ENCODE peak calls at places on chromosomes 5 and 9, in ten cellular contexts. One of them, this sample, is unnamed.

GRCh38 chr9:109907400-109907799 is 127.4 kb downstream of the PALM2AKAP2 start:
- DNase-seq in GM23338: no peak
- DNase-seq in spleen: no peak
- DNase-seq in HCT116: no peak
- DNase-seq in upper lobe of left lung: no peak
- DNase-seq in sigmoid colon: no peak
- DNase-seq in suprapubic skin: no peak
- DNase-seq in HepG2: no peak
- DNase-seq in Panc1: no peak
- DNase-seq in transverse colon: peak; percentile 63
- DNase-seq in this sample: no peak

GRCh38 chr9:133888048-133888778 is 103.9 kb downstream of the VAV2 start:
- DNase-seq in GM23338: no peak
- DNase-seq in spleen: no peak
- DNase-seq in HCT116: no peak
- DNase-seq in upper lobe of left lung: no peak
- DNase-seq in sigmoid colon: no peak
- DNase-seq in suprapubic skin: no peak
- DNase-seq in HepG2: peak; percentile 83
- DNase-seq in Panc1: no peak
- DNase-seq in transverse colon: no peak
- DNase-seq in this sample: no peak

GRCh38 chr5:121805931-121806330 is 45.8 kb upstream of the FTMT start:
- DNase-seq in GM23338: no peak
- DNase-seq in spleen: no peak
- DNase-seq in HCT116: no peak
- DNase-seq in upper lobe of left lung: no peak
- DNase-seq in sigmoid colon: no peak
- DNase-seq in suprapubic skin: no peak
- DNase-seq in HepG2: peak; percentile 1
- DNase-seq in Panc1: no peak
- DNase-seq in transverse colon: no peak
- DNase-seq in this sample: no peak

GRCh38 chr9:115672477-115673316 is 480.9 kb upstream of the PAPPA start:
- DNase-seq in GM23338: peak; percentile 10
- DNase-seq in spleen: no peak
- DNase-seq in HCT116: no peak
- DNase-seq in upper lobe of left lung: no peak
- DNase-seq in sigmoid colon: no peak
- DNase-seq in suprapubic skin: no peak
- DNase-seq in HepG2: peak; percentile 1
- DNase-seq in Panc1: peak; percentile 57
- DNase-seq in transverse colon: no peak
- DNase-seq in this sample: no peak

GRCh38 chr9:33988219-33988890 is 60.3 kb downstream of the UBAP2 start:
- DNase-seq in GM23338: no peak
- DNase-seq in spleen: no peak
- DNase-seq in HCT116: no peak
- DNase-seq in upper lobe of left lung: no peak
- DNase-seq in sigmoid colon: no peak
- DNase-seq in suprapubic skin: no peak
- DNase-seq in HepG2: no peak
- DNase-seq in Panc1: no peak
- DNase-seq in transverse colon: no peak
- DNase-seq in this sample: no peak

GRCh38 chr5:76081811-76082783 is 1.1 kb upstream of the SV2C start:
- DNase-seq in GM23338: peak; percentile 33
- DNase-seq in spleen: peak; percentile 74
- DNase-seq in HCT116: no peak
- DNase-seq in upper lobe of left lung: peak; percentile 73
- DNase-seq in sigmoid colon: no peak
- DNase-seq in suprapubic skin: no peak
- DNase-seq in HepG2: no peak
- DNase-seq in Panc1: no peak
- DNase-seq in transverse colon: no peak
- DNase-seq in this sample: no peak

GRCh38 chr5:91160751-91161285 is 222.3 kb downstream of the ARRDC3 start:
- DNase-seq in GM23338: no peak
- DNase-seq in spleen: no peak
- DNase-seq in HCT116: no peak
- DNase-seq in upper lobe of left lung: no peak
- DNase-seq in sigmoid colon: no peak
- DNase-seq in suprapubic skin: no peak
- DNase-seq in HepG2: no peak
- DNase-seq in Panc1: no peak
- DNase-seq in transverse colon: no peak
- DNase-seq in this sample: no peak

GRCh38 chr9:105483618-105484017 is 35.8 kb downstream of the FSD1L start:
- DNase-seq in GM23338: no peak
- DNase-seq in spleen: no peak
- DNase-seq in HCT116: no peak
- DNase-seq in upper lobe of left lung: no peak
- DNase-seq in sigmoid colon: no peak
- DNase-seq in suprapubic skin: no peak
- DNase-seq in HepG2: no peak
- DNase-seq in Panc1: no peak
- DNase-seq in transverse colon: no peak
- DNase-seq in this sample: no peak

GRCh38 chr9:135240222-135240621 is 152.8 kb downstream of the OLFM1 start:
- DNase-seq in GM23338: no peak
- DNase-seq in spleen: peak; percentile 33
- DNase-seq in HCT116: no peak
- DNase-seq in upper lobe of left lung: peak; percentile 30
- DNase-seq in sigmoid colon: no peak
- DNase-seq in suprapubic skin: no peak
- DNase-seq in HepG2: no peak
- DNase-seq in Panc1: no peak
- DNase-seq in transverse colon: no peak
- DNase-seq in this sample: no peak

GRCh38 chr5:123438902-123439301 is 15.7 kb upstream of the CEP120 start:
- DNase-seq in GM23338: no peak
- DNase-seq in spleen: no peak
- DNase-seq in HCT116: no peak
- DNase-seq in upper lobe of left lung: no peak
- DNase-seq in sigmoid colon: no peak
- DNase-seq in suprapubic skin: no peak
- DNase-seq in HepG2: no peak
- DNase-seq in Panc1: no peak
- DNase-seq in transverse colon: peak; percentile 60
- DNase-seq in this sample: no peak

GRCh38 chr9:131469369-131469768 is 33.3 kb upstream of the POMT1 start:
- DNase-seq in GM23338: no peak
- DNase-seq in spleen: peak; percentile 27
- DNase-seq in HCT116: no peak
- DNase-seq in upper lobe of left lung: no peak
- DNase-seq in sigmoid colon: no peak
- DNase-seq in suprapubic skin: peak; percentile 47
- DNase-seq in HepG2: no peak
- DNase-seq in Panc1: no peak
- DNase-seq in transverse colon: no peak
- DNase-seq in this sample: no peak

GRCh38 chr5:79621056-79621455 is 8.8 kb downstream of the TENT2 start:
- DNase-seq in GM23338: no peak
- DNase-seq in spleen: no peak
- DNase-seq in HCT116: no peak
- DNase-seq in upper lobe of left lung: no peak
- DNase-seq in sigmoid colon: no peak
- DNase-seq in suprapubic skin: no peak
- DNase-seq in HepG2: no peak
- DNase-seq in Panc1: peak; percentile 52
- DNase-seq in transverse colon: no peak
- DNase-seq in this sample: no peak

GRCh38 chr9:104748359-104749031 is 1.0 kb downstream of the NIPSNAP3A start:
- DNase-seq in GM23338: peak; percentile 3
- DNase-seq in spleen: no peak
- DNase-seq in HCT116: no peak
- DNase-seq in upper lobe of left lung: no peak
- DNase-seq in sigmoid colon: no peak
- DNase-seq in suprapubic skin: no peak
- DNase-seq in HepG2: peak; percentile 10
- DNase-seq in Panc1: no peak
- DNase-seq in transverse colon: no peak
- DNase-seq in this sample: no peak

GRCh38 chr5:60207031-60207430 is 313.5 kb upstream of the PDE4D start:
- DNase-seq in GM23338: no peak
- DNase-seq in spleen: no peak
- DNase-seq in HCT116: no peak
- DNase-seq in upper lobe of left lung: no peak
- DNase-seq in sigmoid colon: no peak
- DNase-seq in suprapubic skin: no peak
- DNase-seq in HepG2: no peak
- DNase-seq in Panc1: no peak
- DNase-seq in transverse colon: no peak
- DNase-seq in this sample: no peak

GRCh38 chr9:134455951-134456739 is 129.9 kb downstream of the RXRA start:
- DNase-seq in GM23338: no peak
- DNase-seq in spleen: peak; percentile 96
- DNase-seq in HCT116: peak; percentile 35
- DNase-seq in upper lobe of left lung: peak; percentile 95
- DNase-seq in sigmoid colon: peak; percentile 96
- DNase-seq in suprapubic skin: peak; percentile 95
- DNase-seq in HepG2: no peak
- DNase-seq in Panc1: no peak
- DNase-seq in transverse colon: peak; percentile 81
- DNase-seq in this sample: peak; percentile 61

DNA sequence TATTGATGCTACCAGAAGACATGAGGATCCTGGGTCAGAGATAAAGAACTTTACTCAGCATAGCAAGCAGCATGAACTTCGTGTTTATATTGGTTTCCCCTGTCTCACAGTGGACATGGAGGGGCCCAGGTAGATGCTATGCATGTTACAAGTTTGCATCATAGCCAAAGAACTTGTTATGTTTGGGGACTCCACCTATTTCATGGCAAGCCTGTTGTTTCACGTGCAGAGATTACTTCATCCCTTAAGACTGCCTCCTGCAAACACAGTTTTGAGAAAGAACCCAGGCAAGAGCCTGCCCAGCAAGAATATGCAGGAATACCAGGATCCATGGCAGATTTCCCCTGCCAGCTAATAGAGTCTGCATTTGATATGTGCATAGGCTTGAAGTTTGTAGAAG is 68.4 kb downstream of the RCL1 start:
- DNase-seq in GM23338: no peak
- DNase-seq in spleen: no peak
- DNase-seq in HCT116: no peak
- DNase-seq in upper lobe of left lung: no peak
- DNase-seq in sigmoid colon: no peak
- DNase-seq in suprapubic skin: no peak
- DNase-seq in HepG2: peak; percentile 5
- DNase-seq in Panc1: no peak
- DNase-seq in transverse colon: no peak
- DNase-seq in this sample: no peak
- TF ChIP-seq POLR2AphosphoS5 in GM23338: no peak
- TF ChIP-seq POLR2AphosphoS5 in spleen: no peak
- TF ChIP-seq POLR2AphosphoS5 in HCT116: no peak
- TF ChIP-seq POLR2AphosphoS5 in upper lobe of left lung: no peak
- TF ChIP-seq POLR2AphosphoS5 in sigmoid colon: no peak
- TF ChIP-seq POLR2AphosphoS5 in suprapubic skin: no peak
- TF ChIP-seq POLR2AphosphoS5 in HepG2: no peak
- TF ChIP-seq POLR2AphosphoS5 in Panc1: no peak
- TF ChIP-seq POLR2AphosphoS5 in transverse colon: no peak
- TF ChIP-seq POLR2AphosphoS5 in this sample: no peak

GRCh38 chr5:31531888-31532710 is at the start of the genes C5orf22 and DROSHA:
- DNase-seq in GM23338: peak; percentile 99
- DNase-seq in spleen: peak; percentile 96
- DNase-seq in HCT116: peak; percentile 91
- DNase-seq in upper lobe of left lung: peak; percentile 92
- DNase-seq in sigmoid colon: peak; percentile 98
- DNase-seq in suprapubic skin: peak; percentile 96
- DNase-seq in HepG2: peak; percentile 93
- DNase-seq in Panc1: peak; percentile 92
- DNase-seq in transverse colon: peak; percentile 96
- DNase-seq in this sample: peak; percentile 95
- TF ChIP-seq CTCF in GM23338: no peak
- TF ChIP-seq CTCF in spleen: no peak
- TF ChIP-seq CTCF in HCT116: no peak
- TF ChIP-seq CTCF in upper lobe of left lung: no peak
- TF ChIP-seq CTCF in sigmoid colon: no peak
- TF ChIP-seq CTCF in suprapubic skin: no peak
- TF ChIP-seq CTCF in HepG2: peak; percentile 69
- TF ChIP-seq CTCF in Panc1: no peak
- TF ChIP-seq CTCF in transverse colon: no peak
- TF ChIP-seq CTCF in this sample: no peak

GRCh38 chr9:8206720-8207119 is 407.1 kb upstream of the DMAC1 start:
- DNase-seq in GM23338: no peak
- DNase-seq in spleen: no peak
- DNase-seq in HCT116: no peak
- DNase-seq in upper lobe of left lung: no peak
- DNase-seq in sigmoid colon: no peak
- DNase-seq in suprapubic skin: no peak
- DNase-seq in HepG2: no peak
- DNase-seq in Panc1: no peak
- DNase-seq in transverse colon: no peak
- DNase-seq in this sample: no peak
- H3K27ac ChIP-seq in GM23338: no peak overlapping the region
- H3K27ac ChIP-seq in spleen: no peak overlapping the region
- H3K27ac ChIP-seq in HCT116: no peak overlapping the region
- H3K27ac ChIP-seq in upper lobe of left lung: no peak overlapping the region
- H3K27ac ChIP-seq in sigmoid colon: no peak overlapping the region
- H3K27ac ChIP-seq in suprapubic skin: no peak overlapping the region
- H3K27ac ChIP-seq in HepG2: no peak overlapping the region
- H3K27ac ChIP-seq in Panc1: no peak overlapping the region
- H3K27ac ChIP-seq in transverse colon: no peak overlapping the region
- H3K27ac ChIP-seq in this sample: no peak overlapping the region

GRCh38 chr9:127744407-127745110 is 9.5 kb upstream of the TOR2A start:
- DNase-seq in GM23338: no peak
- DNase-seq in spleen: no peak
- DNase-seq in HCT116: no peak
- DNase-seq in upper lobe of left lung: peak; percentile 68
- DNase-seq in sigmoid colon: no peak
- DNase-seq in suprapubic skin: no peak
- DNase-seq in HepG2: no peak
- DNase-seq in Panc1: no peak
- DNase-seq in transverse colon: no peak
- DNase-seq in this sample: no peak

GRCh38 chr9:127739614-127740322 is 4.7 kb upstream of the TOR2A start:
- DNase-seq in GM23338: no peak
- DNase-seq in spleen: no peak
- DNase-seq in HCT116: no peak
- DNase-seq in upper lobe of left lung: peak; percentile 79
- DNase-seq in sigmoid colon: no peak
- DNase-seq in suprapubic skin: no peak
- DNase-seq in HepG2: no peak
- DNase-seq in Panc1: no peak
- DNase-seq in transverse colon: no peak
- DNase-seq in this sample: no peak

GRCh38 chr9:127738666-127739065 is 3.6 kb upstream of the TOR2A start:
- DNase-seq in GM23338: no peak
- DNase-seq in spleen: no peak
- DNase-seq in HCT116: no peak
- DNase-seq in upper lobe of left lung: no peak
- DNase-seq in sigmoid colon: no peak
- DNase-seq in suprapubic skin: no peak
- DNase-seq in HepG2: no peak
- DNase-seq in Panc1: no peak
- DNase-seq in transverse colon: no peak
- DNase-seq in this sample: no peak

GRCh38 chr9:127741831-127742434 is 6.8 kb upstream of the TOR2A start:
- DNase-seq in GM23338: peak; percentile 99
- DNase-seq in spleen: no peak
- DNase-seq in HCT116: peak; percentile 18
- DNase-seq in upper lobe of left lung: peak; percentile 87
- DNase-seq in sigmoid colon: no peak
- DNase-seq in suprapubic skin: peak; percentile 87
- DNase-seq in HepG2: peak; percentile 37
- DNase-seq in Panc1: no peak
- DNase-seq in transverse colon: peak; percentile 54
- DNase-seq in this sample: peak; percentile 62

GRCh38 chr9:127742435-127743088 is 7.5 kb upstream of the TOR2A start:
- DNase-seq in GM23338: peak; percentile 97
- DNase-seq in spleen: no peak
- DNase-seq in HCT116: no peak
- DNase-seq in upper lobe of left lung: peak; percentile 80
- DNase-seq in sigmoid colon: peak; percentile 80
- DNase-seq in suprapubic skin: peak; percentile 86
- DNase-seq in HepG2: no peak
- DNase-seq in Panc1: no peak
- DNase-seq in transverse colon: no peak
- DNase-seq in this sample: peak; percentile 32
- TF ChIP-seq POLR2AphosphoS5 in GM23338: no peak
- TF ChIP-seq POLR2AphosphoS5 in spleen: peak; percentile 69
- TF ChIP-seq POLR2AphosphoS5 in HCT116: no peak
- TF ChIP-seq POLR2AphosphoS5 in upper lobe of left lung: no peak
- TF ChIP-seq POLR2AphosphoS5 in sigmoid colon: no peak
- TF ChIP-seq POLR2AphosphoS5 in suprapubic skin: no peak
- TF ChIP-seq POLR2AphosphoS5 in HepG2: no peak
- TF ChIP-seq POLR2AphosphoS5 in Panc1: no peak
- TF ChIP-seq POLR2AphosphoS5 in transverse colon: no peak
- TF ChIP-seq POLR2AphosphoS5 in this sample: no peak

This sample was measured in stomach.